ENCODE peak calls at places on chromosomes 11 and 22, in seven cellular contexts. One of them, this sample, is unnamed.
A peak's percentile ranks its signal among the peaks of the same experiment; 100 is the strongest.

GRCh38 chr11:124754309-124754708 is 2.3 kb upstream of the VSIG2 start:
- DNase-seq in K562: no peak
- DNase-seq in transverse colon: no peak
- DNase-seq in stomach: no peak
- DNase-seq in HepG2: no peak
- DNase-seq in HCT116: no peak
- DNase-seq in SK-N-SH: peak; percentile 19
- DNase-seq in this sample: no peak

GRCh38 chr22:39205344-39206021 is 39.3 kb downstream of the PDGFB start:
- DNase-seq in K562: peak; percentile 55
- DNase-seq in transverse colon: no peak
- DNase-seq in stomach: no peak
- DNase-seq in HepG2: peak; percentile 28
- DNase-seq in HCT116: peak; percentile 46
- DNase-seq in SK-N-SH: no peak
- DNase-seq in this sample: no peak

GRCh38 chr11:70077411-70078094 is 564 bp upstream of the ANO1 start:
- DNase-seq in K562: no peak
- DNase-seq in transverse colon: no peak
- DNase-seq in stomach: no peak
- DNase-seq in HepG2: no peak
- DNase-seq in HCT116: no peak
- DNase-seq in SK-N-SH: no peak
- DNase-seq in this sample: no peak

GRCh38 chr22:39926175-39927152 is 25.6 kb downstream of the GRAP2 start:
- DNase-seq in K562: no peak
- DNase-seq in transverse colon: peak; percentile 28
- DNase-seq in stomach: no peak
- DNase-seq in HepG2: no peak
- DNase-seq in HCT116: no peak
- DNase-seq in SK-N-SH: no peak
- DNase-seq in this sample: no peak

GRCh38 chr22:49093192-49093880 is 734.3 kb downstream of the BRD1 start:
- DNase-seq in K562: no peak
- DNase-seq in transverse colon: no peak
- DNase-seq in stomach: no peak
- DNase-seq in HepG2: no peak
- DNase-seq in HCT116: no peak
- DNase-seq in SK-N-SH: no peak
- DNase-seq in this sample: no peak

GRCh38 chr11:79100093-79100704 is 340.6 kb downstream of the TENM4 start:
- DNase-seq in K562: peak; percentile 77
- DNase-seq in transverse colon: peak; percentile 21
- DNase-seq in stomach: peak; percentile 32
- DNase-seq in HepG2: peak; percentile 45
- DNase-seq in HCT116: peak; percentile 12
- DNase-seq in SK-N-SH: peak; percentile 82
- DNase-seq in this sample: peak; percentile 25

GRCh38 chr22:38935023-38935422 is 22.4 kb upstream of the APOBEC3A start:
- DNase-seq in K562: no peak
- DNase-seq in transverse colon: peak; percentile 99
- DNase-seq in stomach: peak; percentile 100
- DNase-seq in HepG2: no peak
- DNase-seq in HCT116: no peak
- DNase-seq in SK-N-SH: no peak
- DNase-seq in this sample: no peak

GRCh38 chr11:56848105-56848809 is 99.8 kb upstream of the OR9G4 start:
- DNase-seq in K562: no peak
- DNase-seq in transverse colon: no peak
- DNase-seq in stomach: no peak
- DNase-seq in HepG2: no peak
- DNase-seq in HCT116: no peak
- DNase-seq in SK-N-SH: peak; percentile 74
- DNase-seq in this sample: no peak

GRCh38 chr11:134536677-134537076 is 124.6 kb upstream of the B3GAT1 start:
- DNase-seq in K562: no peak
- DNase-seq in transverse colon: no peak
- DNase-seq in stomach: no peak
- DNase-seq in HepG2: no peak
- DNase-seq in HCT116: no peak
- DNase-seq in SK-N-SH: no peak
- DNase-seq in this sample: no peak

GRCh38 chr11:1656670-1657069 is 27.1 kb downstream of the KRTAP5-5 start:
- DNase-seq in K562: no peak
- DNase-seq in transverse colon: no peak
- DNase-seq in stomach: no peak
- DNase-seq in HepG2: no peak
- DNase-seq in HCT116: no peak
- DNase-seq in SK-N-SH: no peak
- DNase-seq in this sample: no peak

GRCh38 chr11:119092880-119093665 is 8.4 kb downstream of the HMBS start:
- DNase-seq in K562: peak; percentile 7
- DNase-seq in transverse colon: no peak
- DNase-seq in stomach: peak; percentile 57
- DNase-seq in HepG2: peak; percentile 43
- DNase-seq in HCT116: no peak
- DNase-seq in SK-N-SH: no peak
- DNase-seq in this sample: no peak

GRCh38 chr11:113419426-113420003 is 31.9 kb downstream of the ANKK1 start:
- DNase-seq in K562: no peak
- DNase-seq in transverse colon: no peak
- DNase-seq in stomach: no peak
- DNase-seq in HepG2: no peak
- DNase-seq in HCT116: no peak
- DNase-seq in SK-N-SH: no peak
- DNase-seq in this sample: no peak

GRCh38 chr11:86919557-86920210 is 35.5 kb downstream of the FZD4 start:
- DNase-seq in K562: peak; percentile 55
- DNase-seq in transverse colon: no peak
- DNase-seq in stomach: no peak
- DNase-seq in HepG2: peak; percentile 43
- DNase-seq in HCT116: peak; percentile 54
- DNase-seq in SK-N-SH: peak; percentile 56
- DNase-seq in this sample: peak; percentile 9

GRCh38 chr22:49728566-49729271 is 99.0 kb downstream of the BRD1 start:
- DNase-seq in K562: no peak
- DNase-seq in transverse colon: no peak
- DNase-seq in stomach: peak; percentile 13
- DNase-seq in HepG2: no peak
- DNase-seq in HCT116: no peak
- DNase-seq in SK-N-SH: peak; percentile 19
- DNase-seq in this sample: no peak

GRCh38 chr22:19930537-19931486 is 10.8 kb upstream of the COMT start:
- DNase-seq in K562: no peak
- DNase-seq in transverse colon: no peak
- DNase-seq in stomach: no peak
- DNase-seq in HepG2: no peak
- DNase-seq in HCT116: no peak
- DNase-seq in SK-N-SH: no peak
- DNase-seq in this sample: no peak

GRCh38 chr22:39690901-39691620 is 120.5 kb downstream of the CACNA1I start:
- DNase-seq in K562: peak; percentile 28
- DNase-seq in transverse colon: no peak
- DNase-seq in stomach: no peak
- DNase-seq in HepG2: no peak
- DNase-seq in HCT116: no peak
- DNase-seq in SK-N-SH: peak; percentile 83
- DNase-seq in this sample: no peak

GRCh38 chr11:88335284-88335683 is 2.3 kb downstream of the CTSC start:
- DNase-seq in K562: no peak
- DNase-seq in transverse colon: no peak
- DNase-seq in stomach: no peak
- DNase-seq in HepG2: peak; percentile 15
- DNase-seq in HCT116: no peak
- DNase-seq in SK-N-SH: no peak
- DNase-seq in this sample: no peak

GRCh38 chr11:88338223-88338661 is 706 bp upstream of the CTSC start:
- DNase-seq in K562: peak; percentile 54
- DNase-seq in transverse colon: peak; percentile 60
- DNase-seq in stomach: peak; percentile 41
- DNase-seq in HepG2: peak; percentile 77
- DNase-seq in HCT116: no peak
- DNase-seq in SK-N-SH: peak; percentile 35
- DNase-seq in this sample: peak; percentile 96

GRCh38 chr11:88340366-88340930 is 2.9 kb upstream of the CTSC start:
- DNase-seq in K562: no peak
- DNase-seq in transverse colon: no peak
- DNase-seq in stomach: no peak
- DNase-seq in HepG2: no peak
- DNase-seq in HCT116: no peak
- DNase-seq in SK-N-SH: no peak
- DNase-seq in this sample: no peak

GRCh38 chr11:88341852-88342251 is 4.3 kb upstream of the CTSC start:
- DNase-seq in K562: peak; percentile 40
- DNase-seq in transverse colon: no peak
- DNase-seq in stomach: no peak
- DNase-seq in HepG2: no peak
- DNase-seq in HCT116: no peak
- DNase-seq in SK-N-SH: no peak
- DNase-seq in this sample: no peak

DNA sequence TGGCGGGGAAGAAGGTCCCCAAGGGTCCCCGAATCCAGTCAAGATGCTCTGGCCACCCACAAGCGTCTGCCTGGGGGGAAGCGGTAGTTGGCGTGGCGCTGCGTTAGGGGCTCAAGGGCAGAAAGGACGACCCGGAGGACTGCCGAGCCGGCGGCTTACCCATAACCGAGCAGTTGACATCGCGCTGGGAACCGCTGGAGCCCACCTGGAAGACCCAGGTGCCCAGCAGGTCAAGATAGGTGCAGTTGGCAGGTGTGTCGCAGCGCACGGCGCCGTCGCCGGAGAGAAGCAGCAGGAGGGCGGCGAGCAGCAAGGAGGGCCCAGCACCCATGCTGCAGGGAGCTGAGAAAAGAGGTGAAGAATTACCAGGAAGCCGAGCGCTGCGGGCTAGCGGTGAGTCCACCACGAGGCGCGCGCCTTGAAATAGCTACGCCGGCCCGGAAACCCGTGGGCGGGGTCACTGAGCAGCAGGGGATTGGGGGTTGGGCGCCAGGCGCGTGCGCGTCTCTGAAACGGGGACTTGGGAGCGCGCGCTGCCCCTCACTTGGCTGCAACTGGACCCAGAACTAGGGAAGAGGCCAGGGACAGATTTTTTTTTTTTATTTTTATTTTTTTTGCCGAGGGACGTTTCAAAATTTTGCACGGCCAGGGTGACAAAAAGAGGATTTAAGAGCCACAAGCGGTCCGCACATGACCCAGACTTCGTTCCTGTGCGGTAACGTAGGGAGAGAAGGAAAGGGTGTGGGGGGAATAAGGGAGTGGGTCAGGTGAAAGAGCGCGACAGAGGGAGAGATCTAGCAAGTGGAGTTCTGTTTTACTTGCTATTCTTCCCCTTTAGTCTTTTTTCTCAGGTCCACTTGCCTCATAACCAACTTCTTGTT is at the start of gene CTSC:
- DNase-seq in K562: peak; percentile 92
- DNase-seq in transverse colon: peak; percentile 96
- DNase-seq in stomach: peak; percentile 95
- DNase-seq in HepG2: peak; percentile 73
- DNase-seq in HCT116: peak; percentile 53
- DNase-seq in SK-N-SH: peak; percentile 88
- DNase-seq in this sample: peak; percentile 96
- TF ChIP-seq CTCF in K562: no peak
- TF ChIP-seq CTCF in transverse colon: peak; percentile 20
- TF ChIP-seq CTCF in stomach: no peak
- TF ChIP-seq CTCF in HepG2: peak; percentile 13
- TF ChIP-seq CTCF in HCT116: no peak
- TF ChIP-seq CTCF in SK-N-SH: no peak
- TF ChIP-seq CTCF in this sample: no peak

GRCh38 chr11:12189543-12190235 is 79.3 kb downstream of the MICAL2 start:
- DNase-seq in K562: no peak
- DNase-seq in transverse colon: no peak
- DNase-seq in stomach: no peak
- DNase-seq in HepG2: no peak
- DNase-seq in HCT116: no peak
- DNase-seq in SK-N-SH: no peak
- DNase-seq in this sample: no peak
- TF ChIP-seq POLR2AphosphoS5 in K562: no peak
- TF ChIP-seq POLR2AphosphoS5 in transverse colon: no peak
- TF ChIP-seq POLR2AphosphoS5 in stomach: no peak
- TF ChIP-seq POLR2AphosphoS5 in HepG2: no peak
- TF ChIP-seq POLR2AphosphoS5 in HCT116: no peak
- TF ChIP-seq POLR2AphosphoS5 in SK-N-SH: no peak
- TF ChIP-seq POLR2AphosphoS5 in this sample: no peak

DNA sequence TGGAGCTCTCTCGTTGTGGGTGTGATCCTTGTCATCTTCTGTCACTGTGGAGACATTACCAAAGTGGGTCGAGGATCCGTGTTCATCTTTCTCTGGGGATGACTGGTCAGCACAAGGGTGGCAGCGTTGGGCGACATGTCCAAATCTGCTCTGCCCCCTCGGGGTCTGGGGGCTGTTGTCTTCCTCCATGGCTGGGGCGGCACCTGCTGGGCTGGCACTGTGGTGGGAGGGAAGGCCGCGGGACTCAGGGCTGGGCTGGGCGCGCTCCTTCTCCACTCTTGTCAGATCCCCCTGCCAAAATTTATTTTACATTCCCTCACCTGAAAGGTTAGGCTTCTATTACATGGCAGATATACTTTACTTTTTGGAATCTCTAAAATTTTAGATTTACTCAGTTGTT is 96.4 kb downstream of the UVRAG start:
- DNase-seq in K562: no peak
- DNase-seq in transverse colon: no peak
- DNase-seq in stomach: no peak
- DNase-seq in HepG2: no peak
- DNase-seq in HCT116: no peak
- DNase-seq in SK-N-SH: no peak
- DNase-seq in this sample: no peak
- H3K27ac ChIP-seq in K562: no peak overlapping the region
- H3K27ac ChIP-seq in transverse colon: no peak overlapping the region
- H3K27ac ChIP-seq in stomach: no peak overlapping the region
- H3K27ac ChIP-seq in HepG2: no peak overlapping the region
- H3K27ac ChIP-seq in HCT116: no peak overlapping the region
- H3K27ac ChIP-seq in SK-N-SH: no peak overlapping the region
- H3K27ac ChIP-seq in this sample: no peak overlapping the region

GRCh38 chr11:94649254-94649653 is 82.1 kb downstream of the PIWIL4 start:
- DNase-seq in K562: no peak
- DNase-seq in transverse colon: no peak
- DNase-seq in stomach: no peak
- DNase-seq in HepG2: no peak
- DNase-seq in HCT116: no peak
- DNase-seq in SK-N-SH: peak; percentile 71
- DNase-seq in this sample: no peak
- TF ChIP-seq CTCF in K562: no peak
- TF ChIP-seq CTCF in transverse colon: no peak
- TF ChIP-seq CTCF in stomach: no peak
- TF ChIP-seq CTCF in HepG2: no peak
- TF ChIP-seq CTCF in HCT116: no peak
- TF ChIP-seq CTCF in SK-N-SH: no peak
- TF ChIP-seq CTCF in this sample: no peak

GRCh38 chr22:31620756-31621480 is 41.1 kb downstream of the PISD start:
- DNase-seq in K562: no peak
- DNase-seq in transverse colon: no peak
- DNase-seq in stomach: no peak
- DNase-seq in HepG2: no peak
- DNase-seq in HCT116: no peak
- DNase-seq in SK-N-SH: no peak
- DNase-seq in this sample: no peak
- TF ChIP-seq POLR2AphosphoS5 in K562: no peak
- TF ChIP-seq POLR2AphosphoS5 in transverse colon: no peak
- TF ChIP-seq POLR2AphosphoS5 in stomach: no peak
- TF ChIP-seq POLR2AphosphoS5 in HepG2: no peak
- TF ChIP-seq POLR2AphosphoS5 in HCT116: no peak
- TF ChIP-seq POLR2AphosphoS5 in SK-N-SH: no peak
- TF ChIP-seq POLR2AphosphoS5 in this sample: no peak